ENCODE peak calls at places on chromosomes 2 and 18, in four cellular contexts. One of them, this sample, is unnamed.

GRCh38 chr2:150663143-150663542 is 175.7 kb upstream of the RND3 start:
- DNase-seq in K562: no peak
- DNase-seq in GM12878: no peak
- DNase-seq in HepG2: no peak
- DNase-seq in this sample: no peak

GRCh38 chr18:58668897-58669296 is 2.4 kb upstream of the MALT1 start:
- DNase-seq in K562: no peak
- DNase-seq in GM12878: no peak
- DNase-seq in HepG2: peak
- DNase-seq in this sample: no peak

GRCh38 chr2:9406529-9407362 is 16.6 kb downstream of the ITGB1BP1 start:
- DNase-seq in K562: no peak
- DNase-seq in GM12878: no peak
- DNase-seq in HepG2: no peak
- DNase-seq in this sample: no peak

GRCh38 chr2:78817430-78817829 is 208.1 kb upstream of the REG3G start:
- DNase-seq in K562: no peak
- DNase-seq in GM12878: no peak
- DNase-seq in HepG2: no peak
- DNase-seq in this sample: no peak

GRCh38 chr2:113025751-113026150 is 20.5 kb downstream of the IL36A start:
- DNase-seq in K562: no peak
- DNase-seq in GM12878: no peak
- DNase-seq in HepG2: no peak
- DNase-seq in this sample: no peak

GRCh38 chr18:3486514-3486913 is 36.5 kb downstream of the TGIF1 start:
- DNase-seq in K562: no peak
- DNase-seq in GM12878: no peak
- DNase-seq in HepG2: no peak
- DNase-seq in this sample: no peak

GRCh38 chr2:68379184-68379708 is 14.2 kb downstream of the PLEK start:
- DNase-seq in K562: no peak
- DNase-seq in GM12878: no peak
- DNase-seq in HepG2: no peak
- DNase-seq in this sample: no peak

GRCh38 chr18:79629249-79629558 is 50.4 kb upstream of the CTDP1 start:
- DNase-seq in K562: no peak
- DNase-seq in GM12878: no peak
- DNase-seq in HepG2: no peak
- DNase-seq in this sample: no peak

GRCh38 chr2:62577994-62578836 is 72.2 kb upstream of the TMEM17 start:
- DNase-seq in K562: no peak
- DNase-seq in GM12878: no peak
- DNase-seq in HepG2: peak
- DNase-seq in this sample: no peak

GRCh38 chr2:121570036-121570664 is 39.5 kb downstream of the RNU4ATAC start:
- DNase-seq in K562: no peak
- DNase-seq in GM12878: no peak
- DNase-seq in HepG2: no peak
- DNase-seq in this sample: no peak

GRCh38 chr18:10128906-10129305 is 215.1 kb downstream of the VAPA start:
- DNase-seq in K562: no peak
- DNase-seq in GM12878: no peak
- DNase-seq in HepG2: no peak
- DNase-seq in this sample: peak

GRCh38 chr2:216316743-216317142 is 55.5 kb downstream of the MARCHF4 start:
- DNase-seq in K562: no peak
- DNase-seq in GM12878: no peak
- DNase-seq in HepG2: no peak
- DNase-seq in this sample: no peak

GRCh38 chr2:201114846-201115245 is 1.1 kb upstream of the CFLAR start:
- DNase-seq in K562: peak
- DNase-seq in GM12878: no peak
- DNase-seq in HepG2: no peak
- DNase-seq in this sample: no peak
- TF ChIP-seq FOXM1 in K562: no peak
- TF ChIP-seq FOXM1 in GM12878: no peak
- TF ChIP-seq FOXM1 in HepG2: no peak
- TF ChIP-seq FOXM1 in this sample: no peak

GRCh38 chr2:196440413-196440812 is 199.1 kb upstream of the CCDC150 start:
- DNase-seq in K562: no peak
- DNase-seq in GM12878: no peak
- DNase-seq in HepG2: no peak
- DNase-seq in this sample: no peak

GRCh38 chr2:196444442-196444841 is 195.1 kb upstream of the CCDC150 start:
- DNase-seq in K562: no peak
- DNase-seq in GM12878: no peak
- DNase-seq in HepG2: no peak
- DNase-seq in this sample: no peak

GRCh38 chr2:196442211-196442610 is 197.3 kb upstream of the CCDC150 start:
- DNase-seq in K562: no peak
- DNase-seq in GM12878: no peak
- DNase-seq in HepG2: no peak
- DNase-seq in this sample: no peak

GRCh38 chr2:196439760-196440159 is 199.8 kb upstream of the CCDC150 start:
- DNase-seq in K562: no peak
- DNase-seq in GM12878: no peak
- DNase-seq in HepG2: no peak
- DNase-seq in this sample: no peak

GRCh38 chr2:196441527-196441926 is 198.0 kb upstream of the CCDC150 start:
- DNase-seq in K562: no peak
- DNase-seq in GM12878: no peak
- DNase-seq in HepG2: no peak
- DNase-seq in this sample: no peak
- TF ChIP-seq SP1 in K562: no peak
- TF ChIP-seq SP1 in GM12878: no peak
- TF ChIP-seq SP1 in HepG2: no peak
- TF ChIP-seq SP1 in this sample: no peak

DNA sequence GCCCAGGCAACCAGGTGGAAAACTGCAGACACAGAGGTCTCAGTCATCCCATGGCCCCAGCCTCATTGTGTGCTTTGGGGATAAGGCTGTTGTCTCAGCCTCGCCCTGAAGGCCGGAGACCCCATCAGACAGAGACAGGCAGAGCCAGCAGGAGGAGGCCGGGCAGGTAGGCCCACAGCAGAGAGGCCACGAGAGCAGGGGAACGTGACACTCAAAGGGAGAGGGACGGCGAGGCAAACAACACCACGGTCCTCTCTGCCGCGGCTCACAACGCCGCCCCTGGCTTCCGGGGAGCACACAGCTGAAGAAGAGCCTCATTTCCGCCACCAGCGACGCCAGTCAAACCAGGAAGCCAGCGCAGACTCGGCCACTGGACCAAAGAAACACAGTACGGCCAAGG is 103.3 kb downstream of the ZNF516 start:
- DNase-seq in K562: no peak
- DNase-seq in GM12878: no peak
- DNase-seq in HepG2: no peak
- DNase-seq in this sample: no peak
- TF ChIP-seq FOXM1 in K562: no peak
- TF ChIP-seq FOXM1 in GM12878: no peak
- TF ChIP-seq FOXM1 in HepG2: no peak
- TF ChIP-seq FOXM1 in this sample: no peak

GRCh38 chr2:164706522-164706921 is 85.2 kb upstream of the GRB14 start:
- DNase-seq in K562: no peak
- DNase-seq in GM12878: no peak
- DNase-seq in HepG2: no peak
- DNase-seq in this sample: no peak
- TF ChIP-seq SP1 in K562: no peak
- TF ChIP-seq SP1 in GM12878: no peak
- TF ChIP-seq SP1 in HepG2: no peak
- TF ChIP-seq SP1 in this sample: no peak

GRCh38 chr2:218400930-218401833 is 1.5 kb downstream of the CTDSP1 start:
- DNase-seq in K562: peak
- DNase-seq in GM12878: no peak
- DNase-seq in HepG2: peak
- DNase-seq in this sample: no peak
- TF ChIP-seq FOXM1 in K562: no peak
- TF ChIP-seq FOXM1 in GM12878: no peak
- TF ChIP-seq FOXM1 in HepG2: no peak
- TF ChIP-seq FOXM1 in this sample: no peak

DNA sequence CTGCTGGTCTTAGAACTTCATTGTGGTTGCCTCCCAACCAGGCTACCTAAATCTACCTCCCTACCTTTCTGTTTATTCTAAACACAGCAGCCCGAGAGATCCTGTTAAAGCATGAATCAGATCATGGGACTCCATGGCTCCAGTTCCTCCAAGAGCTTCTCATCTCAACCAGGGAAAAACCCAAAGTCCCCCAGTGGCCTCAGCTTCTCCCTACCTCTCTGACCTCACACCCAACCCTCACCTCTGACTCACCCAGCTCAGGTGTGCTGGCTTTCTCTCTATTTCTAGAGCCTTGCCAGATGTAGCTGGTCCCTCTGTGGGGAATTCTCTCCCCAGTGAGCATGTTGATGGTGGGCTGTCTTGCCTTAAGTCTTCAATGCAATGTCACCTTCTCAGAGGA is 93.8 kb upstream of the COPS8 start:
- DNase-seq in K562: no peak
- DNase-seq in GM12878: no peak
- DNase-seq in HepG2: no peak
- DNase-seq in this sample: no peak
- TF ChIP-seq SP1 in K562: no peak
- TF ChIP-seq SP1 in GM12878: no peak
- TF ChIP-seq SP1 in HepG2: no peak
- TF ChIP-seq SP1 in this sample: no peak

DNA sequence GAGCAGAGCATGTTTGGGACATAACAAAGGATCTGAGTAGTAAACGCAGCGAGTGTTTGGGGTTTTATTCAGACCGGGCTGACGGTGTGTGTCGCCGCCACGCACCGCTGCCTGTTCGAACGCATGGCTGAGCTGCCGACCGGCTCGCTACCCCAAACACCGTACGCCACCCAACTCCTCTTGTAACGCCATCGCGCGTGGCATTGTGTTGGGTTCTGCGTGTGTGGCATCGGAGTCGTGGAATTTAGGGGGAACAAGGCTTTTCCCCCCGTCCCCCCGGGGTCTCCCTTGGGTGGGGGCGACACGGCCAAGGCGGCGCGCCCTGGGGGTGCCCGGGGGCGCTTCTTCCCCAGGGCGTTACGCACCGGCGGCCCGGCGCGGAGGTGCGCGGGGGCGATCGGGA is 464 bp upstream of the NRP2 start:
- DNase-seq in K562: no peak
- DNase-seq in GM12878: no peak
- DNase-seq in HepG2: no peak
- DNase-seq in this sample: peak
- TF ChIP-seq FOXM1 in K562: no peak
- TF ChIP-seq FOXM1 in GM12878: no peak
- TF ChIP-seq FOXM1 in HepG2: no peak
- TF ChIP-seq FOXM1 in this sample: no peak